ENCODE peak calls at places on chromosomes 6 and 20, in seven cellular contexts. J is GM23338, L is K562, H is HepG2, E is SK-N-SH, X is HCT116, Y is GM12878. K is an unnamed sample. For H3K4me1, the result is how much of the 10 kb centered on the place peaks cover.

GRCh38 chr6:142014515-142014914 is 118.2 kb upstream of the GJE1 start:
- DNase-seq in J (no peak), L (no peak), H (no peak), E (no peak), X (peak), Y (no peak), K (no peak)

GRCh38 chr20:51034461-51034860 is 11.6 kb upstream of the KCNG1 start:
- DNase-seq in J (no peak), L (no peak), H (no peak), E (no peak), X (no peak), Y (no peak), K (no peak)

GRCh38 chr6:87925373-87926060 is 122.1 kb upstream of the SPACA1 start:
- DNase-seq in J (no peak), L (no peak), H (no peak), E (no peak), X (no peak), Y (peak), K (no peak)

GRCh38 chr20:57686931-57687652 is 22.7 kb downstream of the PMEPA1 start:
- DNase-seq in J (no peak), L (no peak), H (no peak), E (no peak), X (no peak), Y (no peak), K (no peak)

GRCh38 chr20:40691566-40692239 is 2.7 kb upstream of the MAFB start:
- DNase-seq in J (peak), L (no peak), H (no peak), E (no peak), X (no peak), Y (no peak), K (no peak)

GRCh38 chr6:36847152-36847551 is 7.9 kb upstream of the CPNE5 start:
- DNase-seq in J (no peak), L (no peak), H (no peak), E (no peak), X (no peak), Y (no peak), K (no peak)

GRCh38 chr20:17990278-17990972 is 21.6 kb downstream of the MGME1 start:
- DNase-seq in J (no peak), L (no peak), H (no peak), E (no peak), X (no peak), Y (no peak), K (no peak)

GRCh38 chr20:63554361-63555278 is 661 bp downstream of the FNDC11 start:
- DNase-seq in J (peak), L (no peak), H (no peak), E (no peak), X (no peak), Y (no peak), K (no peak)

GRCh38 chr20:44137210-44137781 is 49.7 kb downstream of the JPH2 start:
- DNase-seq in J (peak), L (no peak), H (no peak), E (no peak), X (no peak), Y (no peak), K (no peak)

GRCh38 chr6:4441981-4442434 is 306.6 kb upstream of the ECI2 start:
- DNase-seq in J (no peak), L (no peak), H (no peak), E (no peak), X (no peak), Y (no peak), K (no peak)

GRCh38 chr6:137493218-137494038 is 766 bp downstream of the OLIG3 start:
- DNase-seq in J (peak), L (no peak), H (no peak), E (no peak), X (no peak), Y (no peak), K (no peak)

GRCh38 chr6:6790891-6791290 is 202.4 kb downstream of the LY86 start:
- DNase-seq in J (no peak), L (no peak), H (peak), E (no peak), X (peak), Y (no peak), K (no peak)

GRCh38 chr6:40803897-40804702 is 216.9 kb upstream of the LRFN2 start:
- DNase-seq in J (no peak), L (no peak), H (no peak), E (no peak), X (no peak), Y (no peak), K (no peak)

GRCh38 chr6:43434943-43435342 is 7.6 kb downstream of the ABCC10 start:
- DNase-seq in J (no peak), L (no peak), H (no peak), E (no peak), X (no peak), Y (no peak), K (no peak)

GRCh38 chr20:21396045-21396893 is 1.1 kb downstream of the NKX2-4 start:
- DNase-seq in J (peak), L (no peak), H (no peak), E (peak), X (no peak), Y (no peak), K (no peak)

GRCh38 chr6:133761706-133762105 is 127.2 kb upstream of the TCF21 start:
- DNase-seq in J (no peak), L (no peak), H (no peak), E (no peak), X (no peak), Y (no peak), K (no peak)

GRCh38 chr6:127290391-127290963 is 23.8 kb downstream of the RNF146 start:
- DNase-seq in J (no peak), L (no peak), H (no peak), E (no peak), X (no peak), Y (no peak), K (no peak)

GRCh38 chr6:161985911-161986310 is 712.0 kb upstream of the AGPAT4 start:
- DNase-seq in J (no peak), L (no peak), H (no peak), E (no peak), X (no peak), Y (no peak), K (no peak)

GRCh38 chr6:30169658-30170614 is 6.6 kb downstream of the TRIM15 start:
- DNase-seq in J (peak), L (peak), H (peak), E (peak), X (peak), Y (peak), K (peak)

GRCh38 chr6:90525421-90525820 is 61.5 kb downstream of the MAP3K7 start:
- DNase-seq in J (no peak), L (no peak), H (no peak), E (no peak), X (no peak), Y (no peak), K (no peak)

GRCh38 chr6:87697581-87698552 is 4.2 kb downstream of the AKIRIN2 start:
- DNase-seq in J (no peak), L (no peak), H (no peak), E (peak), X (no peak), Y (no peak), K (no peak)

GRCh38 chr6:161374971-161375873 is 101.4 kb upstream of the AGPAT4 start:
- DNase-seq in J (peak), L (peak), H (peak), E (peak), X (no peak), Y (no peak), K (no peak)

GRCh38 chr20:584375-585301 is 25.5 kb downstream of the TCF15 start:
- DNase-seq in J (peak), L (no peak), H (peak), E (no peak), X (peak), Y (no peak), K (no peak)

GRCh38 chr6:154386848-154387717 is 30.5 kb upstream of the IPCEF1 start:
- DNase-seq in J (no peak), L (no peak), H (peak), E (no peak), X (no peak), Y (no peak), K (no peak)

GRCh38 chr6:33634203-33634727 is 13.1 kb downstream of the ITPR3 start:
- DNase-seq in J (no peak), L (no peak), H (peak), E (peak), X (no peak), Y (no peak), K (no peak)

GRCh38 chr6:136089885-136090284 is 160.2 kb downstream of the MTFR2 start:
- DNase-seq in J (no peak), L (no peak), H (no peak), E (no peak), X (no peak), Y (no peak), K (no peak)

GRCh38 chr6:6191476-6191875 is 129.0 kb downstream of the F13A1 start:
- DNase-seq in J (peak), L (peak), H (peak), E (no peak), X (no peak), Y (no peak), K (no peak)

GRCh38 chr6:36920049-36920448 is 34.3 kb downstream of the C6orf89 start:
- DNase-seq in J (no peak), L (no peak), H (no peak), E (no peak), X (no peak), Y (no peak), K (no peak)

GRCh38 chr6:154466139-154466538 is 44.3 kb downstream of the CNKSR3 start:
- DNase-seq in J (no peak), L (no peak), H (no peak), E (no peak), X (no peak), Y (no peak), K (no peak)

GRCh38 chr6:136719280-136720044 is 72.8 kb downstream of the MAP3K5 start:
- DNase-seq in J (no peak), L (no peak), H (no peak), E (no peak), X (no peak), Y (peak), K (no peak)

GRCh38 chr20:23625236-23625964 is 12.4 kb downstream of the CST3 start:
- DNase-seq in J (no peak), L (no peak), H (no peak), E (no peak), X (no peak), Y (no peak), K (no peak)

GRCh38 chr20:9407805-9408421 is 106.5 kb upstream of the LAMP5 start:
- DNase-seq in J (peak), L (peak), H (peak), E (peak), X (peak), Y (peak), K (peak)

GRCh38 chr6:3771407-3772011 is 20.0 kb upstream of the PXDC1 start:
- DNase-seq in J (peak), L (no peak), H (no peak), E (no peak), X (no peak), Y (no peak), K (no peak)

GRCh38 chr6:14655990-14656640 is 538.5 kb downstream of the CD83 start:
- DNase-seq in J (no peak), L (no peak), H (no peak), E (no peak), X (no peak), Y (no peak), K (no peak)

GRCh38 chr20:57501461-57502330 is 23.2 kb downstream of the CTCFL start:
- DNase-seq in J (no peak), L (no peak), H (no peak), E (no peak), X (no peak), Y (no peak), K (no peak)

DNA sequence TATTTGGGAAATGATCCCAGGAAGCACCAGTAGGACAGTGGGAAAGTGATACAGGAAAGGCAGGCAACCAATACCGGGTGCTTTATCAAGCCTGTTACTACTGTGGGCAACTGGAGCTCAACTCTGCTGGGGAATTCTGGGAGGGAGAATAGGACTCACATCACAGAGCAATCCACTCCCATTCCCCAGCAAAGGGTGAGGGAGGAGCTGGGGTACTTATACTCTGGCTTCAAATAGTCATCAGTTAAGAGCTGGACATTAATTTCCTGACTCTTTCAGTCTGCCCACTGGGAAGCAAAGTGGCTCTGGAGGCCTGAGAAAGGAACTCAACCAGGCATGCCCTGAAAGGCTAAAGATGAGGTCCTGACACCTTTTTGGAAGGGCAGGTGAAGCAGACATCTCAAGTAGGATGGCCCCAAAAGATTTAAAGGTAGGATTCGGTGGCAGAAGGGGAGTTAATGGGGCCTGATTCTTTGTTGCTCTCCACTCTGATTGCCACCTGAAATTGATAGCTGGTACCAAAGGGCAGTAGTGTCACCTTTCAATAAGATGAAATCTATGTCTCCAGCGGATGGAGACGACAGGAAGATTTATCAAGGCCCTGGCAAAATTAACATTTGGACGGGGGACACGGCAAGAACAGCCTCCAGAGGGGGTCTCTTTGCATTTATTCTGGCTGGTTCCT is 17.6 kb upstream of the CDH22 start:
- DNase-seq in J (no peak), L (no peak), H (no peak), E (no peak), X (no peak), Y (no peak), K (no peak)
- TF ChIP-seq REST in J (no peak), L (no peak), H (no peak), E (no peak), X (no peak), Y (no peak), K (no peak)

DNA sequence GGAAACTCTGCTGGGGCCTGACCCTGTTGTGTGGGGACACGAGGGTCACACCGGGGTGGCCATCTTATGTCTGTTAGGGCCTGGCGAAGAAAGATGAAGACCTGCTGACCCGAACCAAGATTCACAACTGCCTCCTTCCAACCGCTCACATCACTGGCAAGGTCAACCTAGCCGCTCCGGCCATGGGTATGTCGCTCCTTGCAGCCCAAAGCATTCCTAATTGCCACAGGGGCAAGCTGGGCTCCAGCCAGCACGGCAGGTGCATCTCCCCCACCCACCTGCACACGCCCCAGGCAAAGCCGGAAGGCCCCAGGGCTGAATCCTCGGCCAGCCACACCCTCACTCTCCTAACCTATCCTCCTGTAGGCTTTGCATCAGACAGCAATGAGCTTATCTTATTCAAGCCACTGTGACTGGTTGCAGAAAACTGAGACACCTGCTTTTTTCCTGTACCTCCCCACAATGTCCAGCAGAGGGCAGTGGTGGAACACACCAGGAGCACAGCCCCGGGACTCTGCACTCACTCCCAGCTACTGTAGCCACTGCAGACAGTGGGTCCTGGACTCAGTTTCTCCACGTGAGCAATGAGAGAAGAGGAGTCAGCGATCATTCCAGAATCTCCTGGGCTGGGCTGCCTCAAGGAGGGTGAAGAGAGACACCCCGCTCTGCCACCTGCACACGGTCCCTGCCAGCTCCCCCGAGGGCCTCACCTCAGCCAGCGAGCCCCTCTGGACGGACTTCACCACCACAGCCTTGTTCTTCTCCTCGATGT is 170.2 kb downstream of the PREX1 start:
- DNase-seq in J (peak), L (peak), H (peak), E (peak), X (peak), Y (peak), K (peak)
- TF ChIP-seq POLR2AphosphoS5 in J (no peak), L (no peak), H (no peak), E (no peak), X (no peak), Y (no peak), K (no peak)

GRCh38 chr6:220736-221475 is 71.4 kb upstream of the DUSP22 start:
- DNase-seq in J (no peak), L (no peak), H (peak), E (no peak), X (no peak), Y (peak), K (no peak)
- H3K4me1 ChIP-seq in J (under half), L (under half), H (under half), E (under half), X (under half), Y (half or more), K (under half)

GRCh38 chr6:101779051-101779844 is 385.7 kb downstream of the GRIK2 start:
- DNase-seq in J (peak), L (no peak), H (no peak), E (no peak), X (no peak), Y (no peak), K (peak)
- TF ChIP-seq REST in J (no peak), L (no peak), H (no peak), E (no peak), X (no peak), Y (no peak), K (no peak)

DNA sequence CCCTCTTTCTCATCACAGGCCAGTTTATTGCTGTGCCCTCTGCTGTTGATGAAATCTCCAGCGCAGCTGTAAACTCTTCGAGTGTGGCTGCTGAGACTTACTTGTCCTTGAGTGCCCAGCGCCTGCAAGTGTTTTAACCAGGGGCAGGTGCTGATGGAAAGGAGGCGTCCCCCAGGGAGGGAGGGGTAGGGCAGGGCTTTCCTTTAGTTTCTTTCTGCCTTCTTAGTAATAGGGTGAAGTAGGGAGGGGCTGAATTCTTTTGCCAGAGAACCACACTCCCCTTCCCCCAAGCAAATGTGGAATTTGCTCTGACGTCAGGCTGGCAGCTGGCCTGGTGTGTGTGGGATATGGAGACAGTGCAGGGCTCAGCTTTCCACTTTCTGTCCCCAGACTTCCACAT is 61.2 kb downstream of the IGF2R start:
- DNase-seq in J (peak), L (no peak), H (no peak), E (peak), X (no peak), Y (no peak), K (no peak)
- TF ChIP-seq POLR2AphosphoS5 in J (no peak), L (no peak), H (no peak), E (no peak), X (no peak), Y (no peak), K (no peak)

DNA sequence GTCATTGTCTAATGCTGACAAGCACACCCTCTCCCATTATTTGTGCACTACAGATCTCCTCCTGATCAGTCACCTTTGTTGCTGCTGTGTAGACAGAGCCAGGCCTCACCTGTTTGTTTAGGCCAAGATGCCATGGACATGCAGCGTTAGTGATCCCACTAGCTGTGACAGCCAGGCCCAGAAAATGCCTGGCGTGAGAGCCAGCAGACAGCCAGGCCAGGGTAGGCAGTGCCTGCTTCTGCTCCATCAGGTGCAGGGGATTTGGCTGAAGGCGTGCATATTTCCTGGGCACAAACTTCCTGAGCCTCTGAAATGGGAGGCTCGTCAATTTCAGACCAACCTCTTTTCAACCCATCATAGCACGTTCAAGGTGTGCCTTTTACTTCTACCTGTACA is 27.3 kb downstream of the MANBAL start:
- DNase-seq in J (no peak), L (no peak), H (no peak), E (no peak), X (no peak), Y (no peak), K (no peak)
- H3K4me1 ChIP-seq in J (under half), L (under half), H (under half), E (half or more), X (under half), Y (under half), K (under half)